ENCODE peak calls at places on chromosomes 3 and 15, in eight cellular contexts. One of them, this sample, is unnamed.

GRCh38 chr15:90079619-90080559 is 22.4 kb downstream of the IDH2 start:
- DNase-seq in GM04504: no peak
- DNase-seq in nucleus accumbens: no peak
- DNase-seq in effector CD4-positive, alpha-beta T cell: no peak
- DNase-seq in kidney: no peak
- DNase-seq in NCI-H1092: no peak
- DNase-seq in NCI-H2081: no peak
- DNase-seq in activated CD8-positive, alpha-beta memory T cell treated with anti-CD3 and anti-CD28 coated beads, Interleukin-2, amount 50 U/mL, for 48 hours: no peak
- DNase-seq in this sample: no peak

GRCh38 chr15:48929611-48930170 is 34.0 kb downstream of the SHC4 start:
- DNase-seq in GM04504: no peak
- DNase-seq in nucleus accumbens: no peak
- DNase-seq in effector CD4-positive, alpha-beta T cell: no peak
- DNase-seq in kidney: no peak
- DNase-seq in NCI-H1092: no peak
- DNase-seq in NCI-H2081: peak
- DNase-seq in activated CD8-positive, alpha-beta memory T cell treated with anti-CD3 and anti-CD28 coated beads, Interleukin-2, amount 50 U/mL, for 48 hours: no peak
- DNase-seq in this sample: no peak

GRCh38 chr3:30426319-30426993 is 179.9 kb upstream of the TGFBR2 start:
- DNase-seq in GM04504: no peak
- DNase-seq in nucleus accumbens: no peak
- DNase-seq in effector CD4-positive, alpha-beta T cell: no peak
- DNase-seq in kidney: peak
- DNase-seq in NCI-H1092: no peak
- DNase-seq in NCI-H2081: no peak
- DNase-seq in activated CD8-positive, alpha-beta memory T cell treated with anti-CD3 and anti-CD28 coated beads, Interleukin-2, amount 50 U/mL, for 48 hours: no peak
- DNase-seq in this sample: no peak

GRCh38 chr3:171833775-171834460 is 9.2 kb upstream of the TMEM212 start:
- DNase-seq in GM04504: no peak
- DNase-seq in nucleus accumbens: no peak
- DNase-seq in effector CD4-positive, alpha-beta T cell: no peak
- DNase-seq in kidney: no peak
- DNase-seq in NCI-H1092: no peak
- DNase-seq in NCI-H2081: peak
- DNase-seq in activated CD8-positive, alpha-beta memory T cell treated with anti-CD3 and anti-CD28 coated beads, Interleukin-2, amount 50 U/mL, for 48 hours: no peak
- DNase-seq in this sample: peak

GRCh38 chr3:23455775-23456174 is 252.6 kb downstream of the UBE2E2 start:
- DNase-seq in GM04504: peak
- DNase-seq in nucleus accumbens: no peak
- DNase-seq in effector CD4-positive, alpha-beta T cell: no peak
- DNase-seq in kidney: no peak
- DNase-seq in NCI-H1092: no peak
- DNase-seq in NCI-H2081: no peak
- DNase-seq in activated CD8-positive, alpha-beta memory T cell treated with anti-CD3 and anti-CD28 coated beads, Interleukin-2, amount 50 U/mL, for 48 hours: no peak
- DNase-seq in this sample: no peak

GRCh38 chr15:40591310-40591845 is 2.7 kb upstream of the KNL1 start:
- DNase-seq in GM04504: no peak
- DNase-seq in nucleus accumbens: no peak
- DNase-seq in effector CD4-positive, alpha-beta T cell: no peak
- DNase-seq in kidney: no peak
- DNase-seq in NCI-H1092: no peak
- DNase-seq in NCI-H2081: no peak
- DNase-seq in activated CD8-positive, alpha-beta memory T cell treated with anti-CD3 and anti-CD28 coated beads, Interleukin-2, amount 50 U/mL, for 48 hours: no peak
- DNase-seq in this sample: no peak

GRCh38 chr15:100215031-100215842 is 126.5 kb downstream of the ADAMTS17 start:
- DNase-seq in GM04504: no peak
- DNase-seq in nucleus accumbens: no peak
- DNase-seq in effector CD4-positive, alpha-beta T cell: no peak
- DNase-seq in kidney: peak
- DNase-seq in NCI-H1092: no peak
- DNase-seq in NCI-H2081: no peak
- DNase-seq in activated CD8-positive, alpha-beta memory T cell treated with anti-CD3 and anti-CD28 coated beads, Interleukin-2, amount 50 U/mL, for 48 hours: no peak
- DNase-seq in this sample: no peak

GRCh38 chr3:38353151-38353550 is 6.6 kb downstream of the XYLB start:
- DNase-seq in GM04504: peak
- DNase-seq in nucleus accumbens: no peak
- DNase-seq in effector CD4-positive, alpha-beta T cell: no peak
- DNase-seq in kidney: no peak
- DNase-seq in NCI-H1092: no peak
- DNase-seq in NCI-H2081: no peak
- DNase-seq in activated CD8-positive, alpha-beta memory T cell treated with anti-CD3 and anti-CD28 coated beads, Interleukin-2, amount 50 U/mL, for 48 hours: no peak
- DNase-seq in this sample: no peak

GRCh38 chr15:71892335-71892734 is 82.0 kb downstream of the NR2E3 start:
- DNase-seq in GM04504: no peak
- DNase-seq in nucleus accumbens: no peak
- DNase-seq in effector CD4-positive, alpha-beta T cell: no peak
- DNase-seq in kidney: no peak
- DNase-seq in NCI-H1092: no peak
- DNase-seq in NCI-H2081: no peak
- DNase-seq in activated CD8-positive, alpha-beta memory T cell treated with anti-CD3 and anti-CD28 coated beads, Interleukin-2, amount 50 U/mL, for 48 hours: no peak
- DNase-seq in this sample: no peak

GRCh38 chr15:46354443-46354842 is 719.6 kb downstream of the SQOR start:
- DNase-seq in GM04504: no peak
- DNase-seq in nucleus accumbens: no peak
- DNase-seq in effector CD4-positive, alpha-beta T cell: no peak
- DNase-seq in kidney: no peak
- DNase-seq in NCI-H1092: no peak
- DNase-seq in NCI-H2081: no peak
- DNase-seq in activated CD8-positive, alpha-beta memory T cell treated with anti-CD3 and anti-CD28 coated beads, Interleukin-2, amount 50 U/mL, for 48 hours: no peak
- DNase-seq in this sample: no peak

GRCh38 chr3:132598181-132598580 is 1.1 kb downstream of the ACKR4 start:
- DNase-seq in GM04504: no peak
- DNase-seq in nucleus accumbens: no peak
- DNase-seq in effector CD4-positive, alpha-beta T cell: no peak
- DNase-seq in kidney: no peak
- DNase-seq in NCI-H1092: no peak
- DNase-seq in NCI-H2081: no peak
- DNase-seq in activated CD8-positive, alpha-beta memory T cell treated with anti-CD3 and anti-CD28 coated beads, Interleukin-2, amount 50 U/mL, for 48 hours: no peak
- DNase-seq in this sample: no peak

GRCh38 chr15:101428758-101429157 is 60.7 kb downstream of the PCSK6 start:
- DNase-seq in GM04504: no peak
- DNase-seq in nucleus accumbens: no peak
- DNase-seq in effector CD4-positive, alpha-beta T cell: no peak
- DNase-seq in kidney: no peak
- DNase-seq in NCI-H1092: no peak
- DNase-seq in NCI-H2081: no peak
- DNase-seq in activated CD8-positive, alpha-beta memory T cell treated with anti-CD3 and anti-CD28 coated beads, Interleukin-2, amount 50 U/mL, for 48 hours: no peak
- DNase-seq in this sample: no peak

This sample was measured in NCI-H748 treated with DMSO at 0.1 percent for 48 hours.